ENCODE peak calls at places on chromosomes 2 and 18, in eight cellular contexts. F is KBM-7; X is C1 segment of cervical spinal cord; Z is cardiac muscle cell; G is progenitor cell of endocrine pancreas; L is H54; R is stimulated activated CD4-positive, alpha-beta T cell treated with anti-CD3 and anti-CD28 coated beads, Interleukin-1b, Interleukin-23, amount 100 ng/mL, for 24 hours; U is astrocyte of the spinal cord. P is an unnamed sample.

GRCh38 chr2:240244543-240244942 is 104.1 kb upstream of the OTOS start:
- DNase-seq in F (no peak), X (no peak), Z (no peak), G (no peak), L (no peak), R (no peak), U (no peak), P (no peak)

GRCh38 chr2:166360906-166361305 is 14.8 kb downstream of the SCN9A start:
- DNase-seq in F (no peak), X (no peak), Z (no peak), G (no peak), L (no peak), R (no peak), U (no peak), P (no peak)

GRCh38 chr2:117853873-117854272 is 39.4 kb downstream of the DDX18 start:
- DNase-seq in F (no peak), X (peak), Z (no peak), G (no peak), L (no peak), R (no peak), U (no peak), P (no peak)

GRCh38 chr2:172642301-172643020 is 86.6 kb downstream of the PDK1 start:
- DNase-seq in F (no peak), X (no peak), Z (no peak), G (no peak), L (no peak), R (no peak), U (no peak), P (no peak)

GRCh38 chr18:71597219-71597618 is 946.9 kb downstream of the CBLN2 start:
- DNase-seq in F (no peak), X (no peak), Z (no peak), G (no peak), L (no peak), R (no peak), U (no peak), P (no peak)

GRCh38 chr18:54946149-54946581 is 13.1 kb downstream of the CCDC68 start:
- DNase-seq in F (peak), X (no peak), Z (peak), G (no peak), L (no peak), R (no peak), U (no peak), P (no peak)

GRCh38 chr2:85445316-85446295 is 27.1 kb downstream of the SH2D6 start:
- DNase-seq in F (no peak), X (no peak), Z (peak), G (no peak), L (no peak), R (no peak), U (peak), P (no peak)

GRCh38 chr18:32301361-32301760 is 111.5 kb downstream of the MEP1B start:
- DNase-seq in F (no peak), X (no peak), Z (no peak), G (no peak), L (no peak), R (no peak), U (no peak), P (no peak)

GRCh38 chr2:188518391-188518790 is 226.7 kb downstream of the GULP1 start:
- DNase-seq in F (no peak), X (no peak), Z (peak), G (no peak), L (no peak), R (no peak), U (peak), P (no peak)

GRCh38 chr2:96864343-96865091 is 5.4 kb downstream of the SEMA4C start:
- DNase-seq in F (no peak), X (peak), Z (no peak), G (no peak), L (no peak), R (no peak), U (no peak), P (no peak)